ENCODE peak calls at places on chromosomes 2 and 18, in ten cellular contexts. One of them, this sample, is unnamed.

GRCh38 chr2:62577994-62578836 is 72.2 kb upstream of the TMEM17 start:
- DNase-seq in endodermal cell: no peak
- DNase-seq in CD14-positive monocyte: no peak
- DNase-seq in neural crest cell: no peak
- DNase-seq in B cell: no peak
- DNase-seq in PC-3: peak
- DNase-seq in A549: peak
- DNase-seq in lung: no peak
- DNase-seq in esophagus squamous epithelium: no peak
- DNase-seq in Caco-2: no peak
- DNase-seq in this sample: no peak

GRCh38 chr2:127226520-127227263 is 6.6 kb upstream of the CYP27C1 start:
- DNase-seq in PC-3: peak
- DNase-seq in lung: peak
- DNase-seq in endodermal cell: peak
- DNase-seq in B cell: no peak
- DNase-seq in A549: peak
- DNase-seq in CD14-positive monocyte: no peak
- DNase-seq in Caco-2: no peak
- DNase-seq in esophagus squamous epithelium: no peak
- DNase-seq in neural crest cell: no peak
- DNase-seq in this sample: no peak

GRCh38 chr2:120949957-120950590 is 214.4 kb downstream of the GLI2 start:
- DNase-seq in PC-3: peak
- DNase-seq in B cell: no peak
- DNase-seq in A549: no peak
- DNase-seq in lung: no peak
- DNase-seq in CD14-positive monocyte: no peak
- DNase-seq in endodermal cell: no peak
- DNase-seq in neural crest cell: no peak
- DNase-seq in Caco-2: no peak
- DNase-seq in esophagus squamous epithelium: no peak
- DNase-seq in this sample: no peak

GRCh38 chr18:39742015-39742466 is 2176.4 kb upstream of the CELF4 start:
- DNase-seq in neural crest cell: no peak
- DNase-seq in CD14-positive monocyte: no peak
- DNase-seq in PC-3: no peak
- DNase-seq in Caco-2: no peak
- DNase-seq in B cell: no peak
- DNase-seq in endodermal cell: no peak
- DNase-seq in lung: no peak
- DNase-seq in esophagus squamous epithelium: no peak
- DNase-seq in A549: no peak
- DNase-seq in this sample: no peak

GRCh38 chr2:40093036-40093673 is 314.1 kb upstream of the THUMPD2 start:
- DNase-seq in endodermal cell: no peak
- DNase-seq in PC-3: no peak
- DNase-seq in A549: no peak
- DNase-seq in CD14-positive monocyte: no peak
- DNase-seq in Caco-2: no peak
- DNase-seq in B cell: no peak
- DNase-seq in esophagus squamous epithelium: no peak
- DNase-seq in lung: no peak
- DNase-seq in neural crest cell: no peak
- DNase-seq in this sample: no peak

GRCh38 chr2:218960196-218961165 is 1.0 kb downstream of the CDK5R2 start:
- DNase-seq in endodermal cell: peak
- DNase-seq in B cell: peak
- DNase-seq in lung: no peak
- DNase-seq in A549: no peak
- DNase-seq in neural crest cell: no peak
- DNase-seq in CD14-positive monocyte: peak
- DNase-seq in esophagus squamous epithelium: no peak
- DNase-seq in PC-3: no peak
- DNase-seq in Caco-2: no peak
- DNase-seq in this sample: peak

GRCh38 chr2:39289609-39290008 is 45.8 kb upstream of the CDKL4 start:
- DNase-seq in PC-3: no peak
- DNase-seq in Caco-2: no peak
- DNase-seq in esophagus squamous epithelium: no peak
- DNase-seq in A549: no peak
- DNase-seq in endodermal cell: no peak
- DNase-seq in CD14-positive monocyte: no peak
- DNase-seq in neural crest cell: no peak
- DNase-seq in B cell: no peak
- DNase-seq in lung: no peak
- DNase-seq in this sample: peak

GRCh38 chr2:6181525-6182270 is 489.5 kb downstream of the SOX11 start:
- DNase-seq in neural crest cell: no peak
- DNase-seq in PC-3: peak
- DNase-seq in A549: no peak
- DNase-seq in lung: no peak
- DNase-seq in endodermal cell: no peak
- DNase-seq in CD14-positive monocyte: no peak
- DNase-seq in Caco-2: no peak
- DNase-seq in esophagus squamous epithelium: no peak
- DNase-seq in B cell: no peak
- DNase-seq in this sample: peak

GRCh38 chr2:39730685-39731302 is 48.3 kb downstream of the THUMPD2 start:
- DNase-seq in neural crest cell: no peak
- DNase-seq in A549: peak
- DNase-seq in endodermal cell: peak
- DNase-seq in PC-3: peak
- DNase-seq in B cell: peak
- DNase-seq in CD14-positive monocyte: no peak
- DNase-seq in Caco-2: no peak
- DNase-seq in lung: no peak
- DNase-seq in esophagus squamous epithelium: no peak
- DNase-seq in this sample: no peak

GRCh38 chr2:74991977-74992376 is 33.5 kb downstream of the POLE4 start:
- DNase-seq in B cell: no peak
- DNase-seq in PC-3: no peak
- DNase-seq in neural crest cell: no peak
- DNase-seq in A549: no peak
- DNase-seq in lung: no peak
- DNase-seq in esophagus squamous epithelium: no peak
- DNase-seq in endodermal cell: no peak
- DNase-seq in CD14-positive monocyte: no peak
- DNase-seq in Caco-2: no peak
- DNase-seq in this sample: no peak

GRCh38 chr2:201960300-201960699 is 73.4 kb upstream of the FZD7 start:
- DNase-seq in CD14-positive monocyte: no peak
- DNase-seq in esophagus squamous epithelium: no peak
- DNase-seq in B cell: no peak
- DNase-seq in Caco-2: no peak
- DNase-seq in PC-3: no peak
- DNase-seq in lung: no peak
- DNase-seq in A549: no peak
- DNase-seq in endodermal cell: no peak
- DNase-seq in neural crest cell: no peak
- DNase-seq in this sample: no peak

GRCh38 chr2:9629222-9630000 is 1.4 kb downstream of the YWHAQ start:
- DNase-seq in neural crest cell: no peak
- DNase-seq in esophagus squamous epithelium: no peak
- DNase-seq in PC-3: peak
- DNase-seq in lung: no peak
- DNase-seq in A549: no peak
- DNase-seq in B cell: no peak
- DNase-seq in endodermal cell: no peak
- DNase-seq in CD14-positive monocyte: no peak
- DNase-seq in Caco-2: no peak
- DNase-seq in this sample: no peak

DNA sequence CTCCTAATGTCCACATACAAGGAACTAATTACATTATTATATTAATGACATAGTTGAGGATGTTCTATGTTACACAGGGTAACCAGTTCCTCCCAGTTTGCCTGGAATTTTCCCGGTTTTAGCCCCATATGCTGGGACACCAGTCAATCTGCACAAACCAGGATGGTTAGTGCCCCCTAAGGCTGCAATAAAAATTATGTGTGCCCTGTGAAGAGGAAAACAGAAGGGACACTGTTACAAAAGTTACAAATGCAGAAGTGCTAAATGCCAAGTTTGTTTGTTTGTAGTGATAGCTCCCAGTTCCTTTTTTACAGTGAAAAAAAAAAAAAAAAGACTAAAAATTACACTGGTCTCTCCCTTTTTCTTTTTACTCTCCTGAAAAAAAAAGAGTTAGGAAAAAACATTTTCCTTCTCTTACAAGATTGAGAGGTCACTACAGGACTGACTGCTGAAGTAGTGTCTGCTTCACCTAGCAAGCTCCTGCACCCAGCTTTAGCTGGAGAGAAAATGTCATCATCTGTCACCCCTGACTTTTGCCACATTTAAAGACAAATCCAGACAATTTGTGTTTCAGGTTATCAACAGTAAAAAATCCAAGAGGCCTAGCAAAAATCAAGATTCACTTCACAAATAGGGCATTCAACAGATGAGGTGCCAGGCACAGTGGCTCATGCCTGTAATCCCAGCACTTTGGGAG is 3.2 kb downstream of the ANKRD44 start:
- DNase-seq in PC-3: no peak
- DNase-seq in B cell: peak
- DNase-seq in esophagus squamous epithelium: no peak
- DNase-seq in neural crest cell: no peak
- DNase-seq in CD14-positive monocyte: no peak
- DNase-seq in endodermal cell: no peak
- DNase-seq in Caco-2: no peak
- DNase-seq in A549: no peak
- DNase-seq in lung: no peak
- DNase-seq in this sample: no peak
- TF ChIP-seq CTCF in PC-3: no peak
- TF ChIP-seq CTCF in B cell: peak
- TF ChIP-seq CTCF in esophagus squamous epithelium: no peak
- TF ChIP-seq CTCF in neural crest cell: no peak
- TF ChIP-seq CTCF in CD14-positive monocyte: peak
- TF ChIP-seq CTCF in endodermal cell: peak
- TF ChIP-seq CTCF in Caco-2: no peak
- TF ChIP-seq CTCF in A549: no peak
- TF ChIP-seq CTCF in lung: no peak
- TF ChIP-seq CTCF in this sample: no peak

GRCh38 chr2:86397989-86398388 is 43.2 kb upstream of the KDM3A start:
- DNase-seq in endodermal cell: no peak
- DNase-seq in PC-3: no peak
- DNase-seq in lung: no peak
- DNase-seq in Caco-2: no peak
- DNase-seq in neural crest cell: no peak
- DNase-seq in CD14-positive monocyte: no peak
- DNase-seq in A549: no peak
- DNase-seq in B cell: no peak
- DNase-seq in esophagus squamous epithelium: no peak
- DNase-seq in this sample: no peak

GRCh38 chr2:86393521-86394490 is 47.4 kb upstream of the KDM3A start:
- DNase-seq in A549: no peak
- DNase-seq in Caco-2: peak
- DNase-seq in PC-3: peak
- DNase-seq in lung: peak
- DNase-seq in B cell: no peak
- DNase-seq in CD14-positive monocyte: no peak
- DNase-seq in neural crest cell: no peak
- DNase-seq in esophagus squamous epithelium: no peak
- DNase-seq in endodermal cell: no peak
- DNase-seq in this sample: peak

GRCh38 chr2:86398500-86398899 is 42.7 kb upstream of the KDM3A start:
- DNase-seq in endodermal cell: no peak
- DNase-seq in B cell: no peak
- DNase-seq in esophagus squamous epithelium: no peak
- DNase-seq in PC-3: no peak
- DNase-seq in neural crest cell: no peak
- DNase-seq in Caco-2: no peak
- DNase-seq in A549: no peak
- DNase-seq in CD14-positive monocyte: no peak
- DNase-seq in lung: no peak
- DNase-seq in this sample: no peak

GRCh38 chr2:86398911-86399474 is 42.2 kb upstream of the KDM3A start:
- DNase-seq in endodermal cell: no peak
- DNase-seq in lung: no peak
- DNase-seq in CD14-positive monocyte: no peak
- DNase-seq in A549: no peak
- DNase-seq in PC-3: no peak
- DNase-seq in neural crest cell: no peak
- DNase-seq in Caco-2: no peak
- DNase-seq in esophagus squamous epithelium: no peak
- DNase-seq in B cell: no peak
- DNase-seq in this sample: no peak

GRCh38 chr2:86396304-86396785 is 44.8 kb upstream of the KDM3A start:
- DNase-seq in neural crest cell: no peak
- DNase-seq in endodermal cell: peak
- DNase-seq in esophagus squamous epithelium: no peak
- DNase-seq in B cell: no peak
- DNase-seq in lung: no peak
- DNase-seq in A549: peak
- DNase-seq in PC-3: peak
- DNase-seq in Caco-2: peak
- DNase-seq in CD14-positive monocyte: no peak
- DNase-seq in this sample: peak
- TF ChIP-seq CTCF in neural crest cell: peak
- TF ChIP-seq CTCF in endodermal cell: peak
- TF ChIP-seq CTCF in esophagus squamous epithelium: no peak
- TF ChIP-seq CTCF in B cell: no peak
- TF ChIP-seq CTCF in lung: peak
- TF ChIP-seq CTCF in A549: peak
- TF ChIP-seq CTCF in PC-3: peak
- TF ChIP-seq CTCF in Caco-2: peak
- TF ChIP-seq CTCF in CD14-positive monocyte: peak
- TF ChIP-seq CTCF in this sample: peak

GRCh38 chr18:36186461-36187137 is 698 bp upstream of the MOCOS start:
- DNase-seq in B cell: peak
- DNase-seq in neural crest cell: no peak
- DNase-seq in esophagus squamous epithelium: no peak
- DNase-seq in A549: no peak
- DNase-seq in PC-3: peak
- DNase-seq in Caco-2: peak
- DNase-seq in endodermal cell: peak
- DNase-seq in lung: peak
- DNase-seq in CD14-positive monocyte: no peak
- DNase-seq in this sample: peak
- TF ChIP-seq CTCF in B cell: no peak
- TF ChIP-seq CTCF in neural crest cell: no peak
- TF ChIP-seq CTCF in esophagus squamous epithelium: no peak
- TF ChIP-seq CTCF in A549: no peak
- TF ChIP-seq CTCF in PC-3: no peak
- TF ChIP-seq CTCF in Caco-2: no peak
- TF ChIP-seq CTCF in endodermal cell: no peak
- TF ChIP-seq CTCF in lung: no peak
- TF ChIP-seq CTCF in CD14-positive monocyte: no peak
- TF ChIP-seq CTCF in this sample: no peak

GRCh38 chr2:173264603-173265366 is 89.9 kb upstream of the CDCA7 start:
- DNase-seq in A549: no peak
- DNase-seq in Caco-2: no peak
- DNase-seq in lung: peak
- DNase-seq in esophagus squamous epithelium: peak
- DNase-seq in endodermal cell: peak
- DNase-seq in PC-3: no peak
- DNase-seq in neural crest cell: no peak
- DNase-seq in B cell: peak
- DNase-seq in CD14-positive monocyte: peak
- DNase-seq in this sample: no peak

GRCh38 chr2:173258704-173259103 is 96.0 kb upstream of the CDCA7 start:
- DNase-seq in neural crest cell: no peak
- DNase-seq in lung: no peak
- DNase-seq in esophagus squamous epithelium: no peak
- DNase-seq in A549: no peak
- DNase-seq in Caco-2: no peak
- DNase-seq in CD14-positive monocyte: no peak
- DNase-seq in PC-3: no peak
- DNase-seq in B cell: no peak
- DNase-seq in endodermal cell: no peak
- DNase-seq in this sample: no peak

GRCh38 chr2:173264152-173264551 is 90.5 kb upstream of the CDCA7 start:
- DNase-seq in lung: no peak
- DNase-seq in Caco-2: no peak
- DNase-seq in neural crest cell: no peak
- DNase-seq in esophagus squamous epithelium: no peak
- DNase-seq in B cell: no peak
- DNase-seq in CD14-positive monocyte: no peak
- DNase-seq in PC-3: no peak
- DNase-seq in endodermal cell: no peak
- DNase-seq in A549: no peak
- DNase-seq in this sample: no peak
- TF ChIP-seq CTCF in lung: no peak
- TF ChIP-seq CTCF in Caco-2: no peak
- TF ChIP-seq CTCF in neural crest cell: no peak
- TF ChIP-seq CTCF in esophagus squamous epithelium: no peak
- TF ChIP-seq CTCF in B cell: no peak
- TF ChIP-seq CTCF in CD14-positive monocyte: no peak
- TF ChIP-seq CTCF in PC-3: no peak
- TF ChIP-seq CTCF in endodermal cell: no peak
- TF ChIP-seq CTCF in A549: no peak
- TF ChIP-seq CTCF in this sample: no peak

This sample was measured in adrenal gland.